ENCODE peak calls at places on chromosomes 5 and 9, in ten cellular contexts. X is cardiac muscle cell; D is upper lobe of left lung; A is neuronal stem cell; U is H9; G is transverse colon; V is CD4-positive, alpha-beta T cell; Y is breast epithelium; Q is pancreas; W is uterus. C is an unnamed sample.

GRCh38 chr5:144230806-144231205 is 60.1 kb downstream of the KCTD16 start:
- DNase-seq in D (no peak), Y (no peak), A (no peak), X (no peak), W (no peak), V (no peak), Q (peak; percentile 42), G (peak; percentile 6), U (no peak), C (no peak)

GRCh38 chr5:88785396-88786216 is 97.4 kb downstream of the MEF2C start:
- DNase-seq in D (no peak), A (no peak), U (no peak), X (peak; percentile 93), Q (peak; percentile 17), V (no peak), G (peak; percentile 17), W (peak; percentile 70), Y (no peak), C (no peak)

GRCh38 chr9:18717751-18718150 is 243.8 kb downstream of the ADAMTSL1 start:
- DNase-seq in A (no peak), D (no peak), X (no peak), G (no peak), Q (no peak), U (no peak), V (no peak), Y (no peak), W (no peak), C (no peak)

GRCh38 chr5:157108961-157109360 is at the start of gene HAVCR2:
- DNase-seq in D (no peak), Q (no peak), U (no peak), G (peak; percentile 42), A (no peak), Y (no peak), X (no peak), V (peak; percentile 31), W (no peak), C (no peak)

GRCh38 chr9:124040935-124041816 is 29.6 kb downstream of the LHX2 start:
- DNase-seq in G (peak; percentile 58), W (no peak), X (no peak), A (no peak), D (peak; percentile 94), U (peak; percentile 67), V (peak; percentile 19), Q (peak; percentile 42), Y (no peak), C (no peak)

GRCh38 chr5:167945542-167946384 is 345.7 kb upstream of the WWC1 start:
- DNase-seq in W (no peak), G (no peak), V (no peak), U (no peak), X (peak; percentile 90), D (no peak), Q (no peak), Y (no peak), A (no peak), C (no peak)

GRCh38 chr5:91038180-91038808 is 344.8 kb downstream of the ARRDC3 start:
- DNase-seq in Y (no peak), W (no peak), D (no peak), V (no peak), Q (no peak), X (no peak), G (peak; percentile 15), U (no peak), A (no peak), C (no peak)

GRCh38 chr9:3751125-3751758 is 225.4 kb upstream of the RFX3 start:
- DNase-seq in W (no peak), G (no peak), X (peak; percentile 66), U (no peak), A (no peak), Q (no peak), Y (no peak), V (no peak), D (no peak), C (no peak)

GRCh38 chr5:59838067-59838466 is 55.5 kb downstream of the PDE4D start:
- DNase-seq in Y (no peak), V (no peak), A (no peak), Q (no peak), W (no peak), D (no peak), G (no peak), U (no peak), X (no peak), C (no peak)

GRCh38 chr5:54760182-54760935 is 225.0 kb downstream of the ESM1 start:
- DNase-seq in Y (no peak), A (no peak), D (no peak), G (no peak), U (no peak), Q (no peak), X (peak; percentile 84), V (no peak), W (no peak), C (no peak)

GRCh38 chr9:136671646-136672430 is 9.1 kb downstream of the EGFL7 start:
- DNase-seq in G (no peak), A (peak; percentile 54), X (peak; percentile 31), Y (no peak), V (peak; percentile 33), D (peak; percentile 89), U (peak; percentile 57), Q (peak; percentile 60), W (no peak), C (no peak)

GRCh38 chr9:34558911-34559615 is 30.5 kb downstream of the CNTFR start:
- DNase-seq in Q (no peak), D (no peak), G (no peak), U (no peak), V (no peak), X (no peak), W (no peak), Y (no peak), A (no peak), C (no peak)

GRCh38 chr9:34557421-34558321 is 31.9 kb downstream of the CNTFR start:
- DNase-seq in D (no peak), V (no peak), Q (no peak), W (no peak), X (no peak), A (no peak), G (no peak), Y (no peak), U (no peak), C (no peak)

GRCh38 chr9:34558341-34558740 is 31.2 kb downstream of the CNTFR start:
- DNase-seq in Y (no peak), Q (no peak), A (no peak), D (no peak), V (no peak), W (no peak), X (no peak), G (no peak), U (no peak), C (no peak)

GRCh38 chr9:34560574-34561229 is 28.8 kb downstream of the CNTFR start:
- DNase-seq in G (peak; percentile 78), Y (no peak), D (peak; percentile 78), U (no peak), W (no peak), V (no peak), Q (no peak), A (no peak), X (no peak), C (no peak)

GRCh38 chr9:34559616-34560546 is 29.6 kb downstream of the CNTFR start:
- DNase-seq in V (no peak), X (peak; percentile 84), G (peak; percentile 60), Y (no peak), W (no peak), A (no peak), D (peak; percentile 66), U (no peak), Q (peak; percentile 24), C (no peak)
- H3K27ac ChIP-seq in V (no peak overlapping the region), X (peak overlapping the region; percentile 81), G (peak overlapping the region; percentile 70), Y (peak overlapping the region; percentile 42), W (no peak overlapping the region), A (peak overlapping the region; percentile 53), D (no peak overlapping the region), U (no peak overlapping the region), Q (no peak overlapping the region), C (no peak overlapping the region)

GRCh38 chr5:17204133-17204489 is 13.3 kb upstream of the BASP1 start:
- DNase-seq in Q (no peak), X (no peak), Y (no peak), G (no peak), U (no peak), W (no peak), A (no peak), V (no peak), D (peak; percentile 22), C (no peak)
- H3K27ac ChIP-seq in Q (no peak overlapping the region), X (no peak overlapping the region), Y (no peak overlapping the region), G (no peak overlapping the region), U (no peak overlapping the region), W (no peak overlapping the region), A (no peak overlapping the region), V (no peak overlapping the region), D (no peak overlapping the region), C (no peak overlapping the region)

DNA sequence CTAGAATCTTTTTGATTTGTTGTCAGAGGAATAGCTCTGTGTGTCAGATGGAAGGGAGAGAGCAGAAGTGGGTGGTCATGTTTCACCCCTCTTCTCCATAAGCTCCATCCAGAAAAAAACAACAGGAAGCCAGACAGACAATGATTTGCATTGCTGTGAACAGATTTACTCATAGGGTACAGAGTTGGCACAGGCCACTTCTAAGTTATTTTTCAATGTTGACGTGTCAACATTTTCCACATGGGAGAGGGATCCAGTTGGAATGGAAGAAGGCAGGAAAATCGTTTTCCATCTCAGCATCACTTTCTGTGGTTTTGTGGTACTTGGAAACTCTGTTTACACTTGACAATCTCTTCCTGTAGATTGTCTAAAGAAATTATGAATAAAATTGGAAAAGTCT is 86.7 kb downstream of the INSYN2B start:
- DNase-seq in G (no peak), V (no peak), U (no peak), A (no peak), Q (no peak), D (no peak), Y (no peak), W (no peak), X (peak; percentile 73), C (no peak)
- H3K27ac ChIP-seq in G (no peak overlapping the region), V (no peak overlapping the region), U (no peak overlapping the region), A (no peak overlapping the region), Q (no peak overlapping the region), D (no peak overlapping the region), Y (no peak overlapping the region), W (no peak overlapping the region), X (no peak overlapping the region), C (no peak overlapping the region)

GRCh38 chr9:92722386-92723298 is 42.0 kb downstream of the BICD2 start:
- DNase-seq in V (no peak), Y (no peak), W (no peak), A (no peak), D (no peak), Q (no peak), G (no peak), X (no peak), U (no peak), C (no peak)

GRCh38 chr9:92723299-92723625 is 41.4 kb downstream of the BICD2 start:
- DNase-seq in A (no peak), W (no peak), G (no peak), U (no peak), Y (no peak), X (no peak), V (no peak), D (no peak), Q (no peak), C (no peak)

GRCh38 chr9:92724528-92725265 is 39.9 kb downstream of the BICD2 start:
- DNase-seq in V (no peak), Y (no peak), A (no peak), W (no peak), X (no peak), G (no peak), D (no peak), Q (no peak), U (peak; percentile 23), C (no peak)

GRCh38 chr9:92725266-92725545 is 39.4 kb downstream of the BICD2 start:
- DNase-seq in X (no peak), W (no peak), U (peak; percentile 18), Q (peak; percentile 5), D (no peak), A (no peak), Y (no peak), G (no peak), V (no peak), C (no peak)

GRCh38 chr9:92723801-92724323 is 40.8 kb downstream of the BICD2 start:
- DNase-seq in V (no peak), Y (no peak), G (no peak), U (no peak), D (no peak), X (no peak), Q (no peak), W (no peak), A (no peak), C (no peak)
- H3K27ac ChIP-seq in V (no peak overlapping the region), Y (peak overlapping the region; percentile 56), G (no peak overlapping the region), U (no peak overlapping the region), D (peak overlapping the region; percentile 46), X (no peak overlapping the region), Q (no peak overlapping the region), W (no peak overlapping the region), A (no peak overlapping the region), C (peak overlapping the region; percentile 24)